ENCODE peak calls at places on chromosomes 3 and 15, in ten cellular contexts. K is HL-60, S is cardiac fibroblast, F is left ventricle myocardium inferior, R is body of pancreas, V is AG04450, P is kidney epithelial cell, Q is HCT116, Z is fibroblast of lung, I is dorsolateral prefrontal cortex. N is an unnamed sample.

GRCh38 chr3:174937488-174937887 is 78.4 kb downstream of the NAALADL2 start:
- DNase-seq in R (no peak), F (no peak), K (no peak), V (no peak), P (no peak), S (peak; percentile 59), Q (no peak), Z (peak; percentile 55), I (no peak), N (no peak)

GRCh38 chr3:192905980-192906678 is 11.5 kb downstream of the MB21D2 start:
- DNase-seq in Z (no peak), R (no peak), P (no peak), F (no peak), S (no peak), V (no peak), Q (no peak), I (no peak), K (no peak), N (no peak)

GRCh38 chr3:127538569-127538968 is 52.0 kb downstream of the TPRA1 start:
- DNase-seq in Z (no peak), Q (no peak), S (no peak), R (no peak), V (no peak), F (no peak), I (no peak), K (no peak), P (no peak), N (no peak)

GRCh38 chr3:48518755-48519154 is 14.8 kb upstream of the SHISA5 start:
- DNase-seq in V (no peak), Z (no peak), I (no peak), F (no peak), R (no peak), Q (no peak), P (no peak), S (no peak), K (no peak), N (no peak)

GRCh38 chr3:44110643-44111042 is 131.0 kb upstream of the TOPAZ1 start:
- DNase-seq in Q (no peak), K (no peak), I (no peak), V (no peak), P (no peak), Z (no peak), S (no peak), F (no peak), R (no peak), N (no peak)

GRCh38 chr3:42771271-42771670 is 1.8 kb downstream of the CCDC13 start:
- DNase-seq in I (no peak), V (no peak), F (no peak), Q (no peak), K (no peak), P (no peak), S (no peak), R (no peak), Z (no peak), N (no peak)

GRCh38 chr3:45646051-45646585 is 43.1 kb upstream of the SACM1L start:
- DNase-seq in K (no peak), Z (no peak), I (no peak), S (no peak), P (no peak), V (no peak), R (no peak), Q (no peak), F (no peak), N (no peak)

GRCh38 chr3:12935023-12935860 is 93.9 kb upstream of the RPL32 start:
- DNase-seq in S (no peak), R (no peak), Q (no peak), V (no peak), F (no peak), P (no peak), Z (peak; percentile 22), I (no peak), K (no peak), N (no peak)

GRCh38 chr3:144003051-144003450 is 31.4 kb downstream of the DIPK2A start:
- DNase-seq in K (no peak), V (no peak), I (no peak), P (no peak), F (no peak), Z (no peak), S (no peak), R (no peak), Q (no peak), N (no peak)

DNA sequence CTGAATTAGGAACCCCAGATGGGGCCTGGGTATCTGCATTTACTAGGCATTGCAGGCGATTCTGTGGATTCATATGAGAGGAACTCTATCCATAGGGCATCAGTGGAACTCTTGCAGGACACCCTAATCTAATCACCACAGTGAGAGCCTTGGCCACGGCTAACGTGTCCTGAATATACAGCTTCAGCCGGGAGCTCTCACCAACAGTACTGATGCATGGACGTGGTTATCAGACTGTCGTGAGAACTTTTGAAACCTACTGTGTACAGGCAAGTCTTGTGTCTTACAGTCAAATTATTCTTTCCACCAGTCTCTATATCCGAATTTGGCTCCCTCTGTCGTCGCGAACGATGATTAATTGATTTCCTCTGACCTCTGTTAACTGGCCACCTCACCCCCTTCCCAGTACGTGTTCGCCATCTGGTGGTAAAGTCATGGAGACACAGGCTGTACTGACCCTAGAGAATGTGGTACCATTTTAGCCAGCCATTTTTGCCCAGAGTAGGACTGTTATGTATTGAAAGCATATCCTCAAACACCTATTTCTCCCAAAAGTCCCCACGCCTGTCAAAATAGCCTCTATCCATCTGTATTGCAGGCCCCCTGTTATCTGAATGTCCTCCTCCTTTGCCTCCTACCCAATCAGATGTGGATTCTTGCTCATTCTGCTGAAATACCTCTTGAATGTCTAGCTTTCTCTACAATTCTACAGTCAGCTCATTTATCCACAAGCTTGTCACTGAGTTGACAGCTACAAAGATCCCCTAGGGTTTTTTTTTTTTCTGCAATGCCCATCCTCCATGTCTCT is 39.7 kb downstream of the GLDN start:
- DNase-seq in P (no peak), R (peak; percentile 57), F (no peak), K (peak; percentile 73), Q (peak; percentile 61), V (peak; percentile 11), S (peak; percentile 90), Z (peak; percentile 57), I (peak; percentile 61), N (peak; percentile 38)
- H3K4me3 ChIP-seq in P (no peak overlapping the region), R (no peak overlapping the region), F (peak overlapping the region; percentile 25), K (no peak overlapping the region), Q (no peak overlapping the region), V (no peak overlapping the region), S (no peak overlapping the region), Z (no peak overlapping the region), I (no peak overlapping the region), N (no peak overlapping the region)

GRCh38 chr3:171347017-171347979 is 112.9 kb downstream of the TNIK start:
- DNase-seq in P (no peak), V (no peak), S (peak; percentile 79), Q (no peak), F (no peak), K (peak; percentile 15), I (no peak), Z (peak; percentile 80), R (no peak), N (no peak)

GRCh38 chr3:171351676-171352075 is 108.5 kb downstream of the TNIK start:
- DNase-seq in I (no peak), Q (peak; percentile 77), Z (peak; percentile 97), F (no peak), K (no peak), R (no peak), P (peak; percentile 86), S (peak; percentile 95), V (peak; percentile 60), N (no peak)

GRCh38 chr3:171348121-171348520 is 112.1 kb downstream of the TNIK start:
- DNase-seq in K (no peak), Q (no peak), S (peak; percentile 58), I (no peak), P (no peak), R (no peak), V (no peak), Z (peak; percentile 71), F (no peak), N (no peak)

GRCh38 chr3:171350364-171350763 is 109.8 kb downstream of the TNIK start:
- DNase-seq in S (no peak), F (no peak), K (no peak), Z (no peak), V (no peak), R (no peak), I (no peak), Q (no peak), P (no peak), N (no peak)

DNA sequence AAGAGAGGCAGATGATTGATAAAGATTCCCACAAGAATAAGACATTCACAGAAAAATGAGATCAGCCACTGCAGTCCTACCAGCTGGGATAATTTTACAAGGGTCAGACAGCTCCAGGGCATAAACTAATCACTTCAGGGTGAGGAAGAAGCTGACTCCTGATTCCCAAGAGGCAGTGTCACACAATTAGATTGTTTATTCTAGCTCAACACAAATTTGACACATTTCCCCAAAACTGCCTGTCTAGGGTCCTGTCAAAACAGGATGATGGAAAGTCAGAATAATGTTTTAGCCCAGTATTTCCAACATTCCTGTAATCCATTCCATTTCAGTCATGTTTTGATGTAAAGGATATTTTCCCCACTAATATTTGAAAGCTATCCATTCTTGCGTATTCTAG is 110.8 kb downstream of the TNIK start:
- DNase-seq in I (no peak), R (no peak), S (no peak), Q (no peak), F (no peak), V (no peak), Z (peak; percentile 41), P (no peak), K (no peak), N (no peak)
- H3K4me3 ChIP-seq in I (no peak overlapping the region), R (no peak overlapping the region), S (no peak overlapping the region), Q (no peak overlapping the region), F (no peak overlapping the region), V (no peak overlapping the region), Z (no peak overlapping the region), P (no peak overlapping the region), K (no peak overlapping the region), N (no peak overlapping the region)

DNA sequence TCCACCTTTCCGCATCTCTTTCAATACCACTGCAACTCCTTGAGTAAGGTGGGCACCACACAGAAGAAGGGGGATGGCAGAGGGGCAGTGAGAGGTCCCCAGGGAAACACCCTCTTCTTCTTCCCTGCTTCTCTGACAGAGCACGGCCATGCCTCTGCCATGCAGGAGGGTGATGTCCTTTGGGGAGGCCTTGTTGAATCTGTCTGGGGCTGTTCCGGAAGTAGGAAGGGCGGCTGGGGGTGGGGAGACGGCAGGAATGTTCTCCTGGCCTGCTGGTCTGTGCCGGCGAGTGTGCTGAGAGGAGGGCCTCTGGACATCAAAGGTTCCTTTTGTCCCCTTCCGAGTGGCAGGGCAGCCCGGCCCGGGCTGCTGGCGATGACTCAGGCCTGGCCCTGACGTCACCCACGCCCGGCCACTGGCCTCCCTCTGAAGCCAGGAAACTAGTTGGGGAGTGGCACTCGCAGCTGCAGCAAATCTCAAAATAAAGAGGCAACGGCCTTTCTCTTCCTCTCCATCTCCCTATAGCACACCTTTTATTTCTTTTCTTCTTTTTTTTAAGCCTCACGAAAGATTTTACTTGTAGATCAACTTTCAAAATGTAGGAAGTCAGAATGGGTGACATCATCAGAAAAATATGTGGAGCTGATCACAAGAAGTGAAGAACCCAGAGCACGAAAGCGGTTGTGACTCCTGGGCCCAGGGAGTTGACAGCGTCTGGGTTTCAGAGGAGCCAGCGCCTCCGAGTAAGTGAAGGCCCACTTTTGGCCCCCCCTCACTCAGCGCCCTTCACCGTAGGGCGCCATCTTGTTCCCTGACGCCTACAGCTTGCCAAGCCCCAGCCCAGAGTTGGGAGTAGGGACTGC is at the start of gene ZBTB38:
- DNase-seq in P (peak; percentile 86), Z (peak; percentile 96), K (no peak), F (peak; percentile 88), R (peak; percentile 79), S (peak; percentile 99), Q (peak; percentile 95), V (peak; percentile 87), I (peak; percentile 89), N (no peak)
- H3K4me3 ChIP-seq in P (no peak within 1 kb of the TSS), Z (peak within 1 kb of the TSS; percentile 68), K (no peak within 1 kb of the TSS), F (peak within 1 kb of the TSS; percentile 59), R (no peak within 1 kb of the TSS), S (peak within 1 kb of the TSS; percentile 36), Q (peak within 1 kb of the TSS; percentile 45), V (peak within 1 kb of the TSS; percentile 51), I (peak within 1 kb of the TSS; percentile 47), N (no peak within 1 kb of the TSS)

GRCh38 chr3:37994639-37994972 is 4.0 kb downstream of the VILL start:
- DNase-seq in K (no peak), P (no peak), Q (no peak), V (no peak), S (no peak), F (no peak), I (no peak), R (no peak), Z (no peak), N (peak; percentile 35)
- H3K4me3 ChIP-seq in K (peak overlapping the region; percentile 49), P (peak overlapping the region; percentile 48), Q (no peak overlapping the region), V (peak overlapping the region; percentile 67), S (peak overlapping the region; percentile 51), F (peak overlapping the region; percentile 66), I (peak overlapping the region; percentile 79), R (no peak overlapping the region), Z (peak overlapping the region; percentile 83), N (peak overlapping the region; percentile 78)

N was measured in OCI-LY7.